ENCODE peak calls at places on chromosome 21, in ten cellular contexts. One of them, this sample, is unnamed.

GRCh38 chr21:40047993-40048730 is 180.9 kb downstream of the PCP4 start:
- DNase-seq in activated CD4-positive, alpha-beta T cell treated with anti-CD3 and anti-CD28 coated beads, Interleukin-2, amount 50 U/mL, for 1 hour: no peak
- DNase-seq in ecto neural progenitor cell: no peak
- DNase-seq in WTC11: no peak
- DNase-seq in aorta: peak
- DNase-seq in cardiac fibroblast: no peak
- DNase-seq in anterior cingulate cortex: no peak
- DNase-seq in ureter: no peak
- DNase-seq in fibroblast of lung: peak
- DNase-seq in activated T-cell treated with anti-CD3 and anti-CD28 coated beads for 1 hour: no peak
- DNase-seq in this sample: no peak

GRCh38 chr21:44531606-44532128 is 8.3 kb downstream of the KRTAP10-1 start:
- DNase-seq in activated CD4-positive, alpha-beta T cell treated with anti-CD3 and anti-CD28 coated beads, Interleukin-2, amount 50 U/mL, for 1 hour: no peak
- DNase-seq in ecto neural progenitor cell: no peak
- DNase-seq in WTC11: peak
- DNase-seq in aorta: no peak
- DNase-seq in cardiac fibroblast: no peak
- DNase-seq in anterior cingulate cortex: no peak
- DNase-seq in ureter: no peak
- DNase-seq in fibroblast of lung: no peak
- DNase-seq in activated T-cell treated with anti-CD3 and anti-CD28 coated beads for 1 hour: no peak
- DNase-seq in this sample: peak

GRCh38 chr21:36024782-36025181 is 35.5 kb downstream of the SETD4 start:
- DNase-seq in activated CD4-positive, alpha-beta T cell treated with anti-CD3 and anti-CD28 coated beads, Interleukin-2, amount 50 U/mL, for 1 hour: no peak
- DNase-seq in ecto neural progenitor cell: no peak
- DNase-seq in WTC11: no peak
- DNase-seq in aorta: no peak
- DNase-seq in cardiac fibroblast: no peak
- DNase-seq in anterior cingulate cortex: no peak
- DNase-seq in ureter: no peak
- DNase-seq in fibroblast of lung: no peak
- DNase-seq in activated T-cell treated with anti-CD3 and anti-CD28 coated beads for 1 hour: no peak
- DNase-seq in this sample: no peak

GRCh38 chr21:44345495-44345894 is 6.3 kb upstream of the CFAP410 start:
- DNase-seq in activated CD4-positive, alpha-beta T cell treated with anti-CD3 and anti-CD28 coated beads, Interleukin-2, amount 50 U/mL, for 1 hour: no peak
- DNase-seq in ecto neural progenitor cell: no peak
- DNase-seq in WTC11: no peak
- DNase-seq in aorta: no peak
- DNase-seq in cardiac fibroblast: no peak
- DNase-seq in anterior cingulate cortex: no peak
- DNase-seq in ureter: no peak
- DNase-seq in fibroblast of lung: no peak
- DNase-seq in activated T-cell treated with anti-CD3 and anti-CD28 coated beads for 1 hour: no peak
- DNase-seq in this sample: no peak

GRCh38 chr21:38985423-38986378 is 180.0 kb downstream of the ETS2 start:
- DNase-seq in activated CD4-positive, alpha-beta T cell treated with anti-CD3 and anti-CD28 coated beads, Interleukin-2, amount 50 U/mL, for 1 hour: no peak
- DNase-seq in ecto neural progenitor cell: no peak
- DNase-seq in WTC11: no peak
- DNase-seq in aorta: peak
- DNase-seq in cardiac fibroblast: peak
- DNase-seq in anterior cingulate cortex: no peak
- DNase-seq in ureter: peak
- DNase-seq in fibroblast of lung: peak
- DNase-seq in activated T-cell treated with anti-CD3 and anti-CD28 coated beads for 1 hour: no peak
- DNase-seq in this sample: no peak

GRCh38 chr21:30058928-30059327 is 107.7 kb downstream of the CLDN17 start:
- DNase-seq in activated CD4-positive, alpha-beta T cell treated with anti-CD3 and anti-CD28 coated beads, Interleukin-2, amount 50 U/mL, for 1 hour: no peak
- DNase-seq in ecto neural progenitor cell: no peak
- DNase-seq in WTC11: no peak
- DNase-seq in aorta: no peak
- DNase-seq in cardiac fibroblast: no peak
- DNase-seq in anterior cingulate cortex: no peak
- DNase-seq in ureter: no peak
- DNase-seq in fibroblast of lung: no peak
- DNase-seq in activated T-cell treated with anti-CD3 and anti-CD28 coated beads for 1 hour: no peak
- DNase-seq in this sample: no peak

GRCh38 chr21:43321611-43322010 is 105.3 kb downstream of the SIK1 start:
- DNase-seq in activated CD4-positive, alpha-beta T cell treated with anti-CD3 and anti-CD28 coated beads, Interleukin-2, amount 50 U/mL, for 1 hour: no peak
- DNase-seq in ecto neural progenitor cell: no peak
- DNase-seq in WTC11: no peak
- DNase-seq in aorta: no peak
- DNase-seq in cardiac fibroblast: no peak
- DNase-seq in anterior cingulate cortex: no peak
- DNase-seq in ureter: no peak
- DNase-seq in fibroblast of lung: no peak
- DNase-seq in activated T-cell treated with anti-CD3 and anti-CD28 coated beads for 1 hour: no peak
- DNase-seq in this sample: no peak

GRCh38 chr21:19922122-19922521 is 1076.1 kb upstream of the NCAM2 start:
- DNase-seq in activated CD4-positive, alpha-beta T cell treated with anti-CD3 and anti-CD28 coated beads, Interleukin-2, amount 50 U/mL, for 1 hour: no peak
- DNase-seq in ecto neural progenitor cell: no peak
- DNase-seq in WTC11: no peak
- DNase-seq in aorta: no peak
- DNase-seq in cardiac fibroblast: no peak
- DNase-seq in anterior cingulate cortex: no peak
- DNase-seq in ureter: no peak
- DNase-seq in fibroblast of lung: no peak
- DNase-seq in activated T-cell treated with anti-CD3 and anti-CD28 coated beads for 1 hour: no peak
- DNase-seq in this sample: no peak

GRCh38 chr21:30216041-30216723 is at the start of gene CLDN8:
- DNase-seq in activated CD4-positive, alpha-beta T cell treated with anti-CD3 and anti-CD28 coated beads, Interleukin-2, amount 50 U/mL, for 1 hour: no peak
- DNase-seq in ecto neural progenitor cell: no peak
- DNase-seq in WTC11: no peak
- DNase-seq in aorta: no peak
- DNase-seq in cardiac fibroblast: no peak
- DNase-seq in anterior cingulate cortex: no peak
- DNase-seq in ureter: peak
- DNase-seq in fibroblast of lung: no peak
- DNase-seq in activated T-cell treated with anti-CD3 and anti-CD28 coated beads for 1 hour: no peak
- DNase-seq in this sample: no peak